ENCODE peak calls at places on chromosomes 16 and 17, in nine cellular contexts. Y is activated T-helper 1 cell treated with Interleukin-2 at 50 U/mL for 16 hours; R is activated CD4-positive, alpha-beta T cell treated with anti-CD3 and anti-CD28 coated beads, Interleukin-2, amount 50 U/mL, for 1 hour; F is fibroblast of lung; J is AG09319; C is epithelial cell of proximal tubule; G is ovary; L is lower leg skin; N is HFFc6. S is an unnamed sample.

GRCh38 chr17:77555741-77556291 is 402.7 kb upstream of the TNRC6C start:
- DNase-seq in Y (no peak), R (no peak), F (peak; percentile 43), J (no peak), C (peak; percentile 16), G (no peak), L (no peak), N (no peak), S (no peak)

GRCh38 chr16:9625122-9625521 is 533.7 kb downstream of the HAPSTR1 start:
- DNase-seq in Y (no peak), R (no peak), F (no peak), J (no peak), C (no peak), G (no peak), L (no peak), N (no peak), S (no peak)

GRCh38 chr16:27977966-27978365 is 85.5 kb downstream of the GSG1L start:
- DNase-seq in Y (no peak), R (no peak), F (peak; percentile 65), J (no peak), C (no peak), G (no peak), L (no peak), N (peak; percentile 8), S (no peak)

GRCh38 chr16:53855056-53855455 is 151.1 kb downstream of the FTO start:
- DNase-seq in Y (no peak), R (no peak), F (no peak), J (no peak), C (no peak), G (no peak), L (no peak), N (no peak), S (no peak)

GRCh38 chr16:70395345-70395901 is 43.5 kb downstream of the ST3GAL2 start:
- DNase-seq in Y (peak; percentile 32), R (peak; percentile 59), F (peak; percentile 23), J (no peak), C (no peak), G (peak; percentile 55), L (no peak), N (peak; percentile 16), S (no peak)

GRCh38 chr16:72174726-72175125 is 2.8 kb upstream of the PMFBP1 start:
- DNase-seq in Y (no peak), R (no peak), F (no peak), J (no peak), C (no peak), G (no peak), L (no peak), N (no peak), S (no peak)

GRCh38 chr16:82979406-82980111 is 352.8 kb downstream of the CDH13 start:
- DNase-seq in Y (no peak), R (no peak), F (peak; percentile 16), J (no peak), C (no peak), G (no peak), L (no peak), N (no peak), S (no peak)

GRCh38 chr16:65855171-65856145 is 511.0 kb upstream of the CDH5 start:
- DNase-seq in Y (no peak), R (no peak), F (no peak), J (no peak), C (no peak), G (no peak), L (no peak), N (no peak), S (no peak)

GRCh38 chr17:7132511-7133094 is 18.0 kb upstream of the ASGR2 start:
- DNase-seq in Y (peak; percentile 23), R (peak; percentile 53), F (no peak), J (no peak), C (no peak), G (no peak), L (no peak), N (no peak), S (no peak)

GRCh38 chr16:87582221-87582965 is 19.9 kb upstream of the JPH3 start:
- DNase-seq in Y (no peak), R (no peak), F (peak; percentile 86), J (no peak), C (no peak), G (peak; percentile 87), L (peak; percentile 62), N (peak; percentile 69), S (peak; percentile 30)

GRCh38 chr17:13204607-13205237 is 186.9 kb upstream of the ELAC2 start:
- DNase-seq in Y (no peak), R (no peak), F (peak; percentile 54), J (no peak), C (no peak), G (no peak), L (no peak), N (no peak), S (no peak)

GRCh38 chr17:79919164-79919585 is 79.9 kb upstream of the CBX4 start:
- DNase-seq in Y (no peak), R (no peak), F (peak; percentile 9), J (peak; percentile 7), C (peak; percentile 25), G (peak; percentile 71), L (peak; percentile 63), N (no peak), S (no peak)

GRCh38 chr17:9432121-9432866 is 143.3 kb downstream of the STX8 start:
- DNase-seq in Y (no peak), R (no peak), F (no peak), J (no peak), C (peak; percentile 18), G (no peak), L (no peak), N (peak; percentile 3), S (peak; percentile 10)

GRCh38 chr16:49920397-49920796 is 64.5 kb upstream of the ZNF423 start:
- DNase-seq in Y (no peak), R (no peak), F (no peak), J (no peak), C (no peak), G (no peak), L (no peak), N (no peak), S (no peak)

GRCh38 chr17:64074704-64075484 is 54.5 kb upstream of the ICAM2 start:
- DNase-seq in Y (no peak), R (no peak), F (peak; percentile 49), J (no peak), C (peak; percentile 97), G (no peak), L (no peak), N (peak; percentile 69), S (peak; percentile 64)

GRCh38 chr17:17669081-17669850 is 12.0 kb upstream of the RAI1 start:
- DNase-seq in Y (no peak), R (no peak), F (peak; percentile 71), J (no peak), C (no peak), G (no peak), L (no peak), N (no peak), S (no peak)

GRCh38 chr16:11542069-11542775 is 44.5 kb downstream of the LITAF start:
- DNase-seq in Y (no peak), R (no peak), F (no peak), J (no peak), C (no peak), G (no peak), L (no peak), N (no peak), S (no peak)

GRCh38 chr16:4704491-4704890 is 11.1 kb downstream of the NUDT16L1 start:
- DNase-seq in Y (no peak), R (no peak), F (no peak), J (no peak), C (no peak), G (no peak), L (no peak), N (no peak), S (no peak)

GRCh38 chr17:50953831-50954601 is 87.9 kb upstream of the TOB1 start:
- DNase-seq in Y (no peak), R (no peak), F (peak; percentile 83), J (no peak), C (no peak), G (peak; percentile 73), L (peak; percentile 80), N (no peak), S (no peak)